ENCODE peak calls at places on chromosome 16, in six cellular contexts. One of them, this sample, is unnamed.
A peak's percentile ranks its signal among the peaks of the same experiment; 100 is the strongest.

GRCh38 chr16:3190949-3191353 is 2.9 kb downstream of the OR1F1 start:
- DNase-seq in activated naive CD4-positive, alpha-beta T cell: no peak
- DNase-seq in activated CD4-positive, alpha-beta T cell treated with anti-CD3 and anti-CD28 coated beads for 1 hour: no peak
- DNase-seq in aorta: no peak
- DNase-seq in NCI-H1436: no peak
- DNase-seq in spleen: no peak
- DNase-seq in this sample: no peak

GRCh38 chr16:31458073-31458834 is 1.0 kb upstream of the ARMC5 start:
- DNase-seq in activated naive CD4-positive, alpha-beta T cell: peak; percentile 30
- DNase-seq in activated CD4-positive, alpha-beta T cell treated with anti-CD3 and anti-CD28 coated beads for 1 hour: peak; percentile 39
- DNase-seq in spleen: peak; percentile 94
- DNase-seq in aorta: peak; percentile 79
- DNase-seq in NCI-H1436: no peak
- DNase-seq in this sample: peak; percentile 60

GRCh38 chr16:73337371-73337770 is 289.4 kb upstream of the ZFHX3 start:
- DNase-seq in activated naive CD4-positive, alpha-beta T cell: no peak
- DNase-seq in spleen: no peak
- DNase-seq in NCI-H1436: no peak
- DNase-seq in aorta: no peak
- DNase-seq in activated CD4-positive, alpha-beta T cell treated with anti-CD3 and anti-CD28 coated beads for 1 hour: no peak
- DNase-seq in this sample: no peak

GRCh38 chr16:67299269-67299668 is 19.9 kb downstream of the PLEKHG4 start:
- DNase-seq in activated naive CD4-positive, alpha-beta T cell: no peak
- DNase-seq in NCI-H1436: no peak
- DNase-seq in aorta: no peak
- DNase-seq in spleen: peak; percentile 42
- DNase-seq in activated CD4-positive, alpha-beta T cell treated with anti-CD3 and anti-CD28 coated beads for 1 hour: no peak
- DNase-seq in this sample: no peak

GRCh38 chr16:734208-734980 is 6.4 kb downstream of the CIAO3 start:
- DNase-seq in NCI-H1436: no peak
- DNase-seq in spleen: no peak
- DNase-seq in activated naive CD4-positive, alpha-beta T cell: no peak
- DNase-seq in activated CD4-positive, alpha-beta T cell treated with anti-CD3 and anti-CD28 coated beads for 1 hour: no peak
- DNase-seq in aorta: no peak
- DNase-seq in this sample: no peak

GRCh38 chr16:24753437-24753836 is 24.0 kb downstream of the TNRC6A start:
- DNase-seq in activated CD4-positive, alpha-beta T cell treated with anti-CD3 and anti-CD28 coated beads for 1 hour: no peak
- DNase-seq in NCI-H1436: peak; percentile 20
- DNase-seq in activated naive CD4-positive, alpha-beta T cell: no peak
- DNase-seq in spleen: no peak
- DNase-seq in aorta: no peak
- DNase-seq in this sample: no peak

GRCh38 chr16:56600398-56600999 is 7.9 kb upstream of the MT2A start:
- DNase-seq in NCI-H1436: peak; percentile 25
- DNase-seq in activated CD4-positive, alpha-beta T cell treated with anti-CD3 and anti-CD28 coated beads for 1 hour: no peak
- DNase-seq in activated naive CD4-positive, alpha-beta T cell: no peak
- DNase-seq in aorta: no peak
- DNase-seq in spleen: no peak
- DNase-seq in this sample: no peak

GRCh38 chr16:52453661-52454060 is 93.3 kb downstream of the TOX3 start:
- DNase-seq in spleen: no peak
- DNase-seq in activated naive CD4-positive, alpha-beta T cell: no peak
- DNase-seq in aorta: no peak
- DNase-seq in activated CD4-positive, alpha-beta T cell treated with anti-CD3 and anti-CD28 coated beads for 1 hour: no peak
- DNase-seq in NCI-H1436: no peak
- DNase-seq in this sample: no peak

GRCh38 chr16:5036228-5037156 is 2.8 kb upstream of the NAGPA start:
- DNase-seq in activated naive CD4-positive, alpha-beta T cell: no peak
- DNase-seq in NCI-H1436: no peak
- DNase-seq in activated CD4-positive, alpha-beta T cell treated with anti-CD3 and anti-CD28 coated beads for 1 hour: no peak
- DNase-seq in spleen: peak; percentile 35
- DNase-seq in aorta: peak; percentile 21
- DNase-seq in this sample: no peak

GRCh38 chr16:10641953-10642949 is 52.5 kb downstream of the TEKT5 start:
- DNase-seq in activated CD4-positive, alpha-beta T cell treated with anti-CD3 and anti-CD28 coated beads for 1 hour: no peak
- DNase-seq in aorta: no peak
- DNase-seq in spleen: no peak
- DNase-seq in activated naive CD4-positive, alpha-beta T cell: no peak
- DNase-seq in NCI-H1436: no peak
- DNase-seq in this sample: no peak

GRCh38 chr16:56891685-56892084 is 26.7 kb downstream of the SLC12A3 start:
- DNase-seq in activated CD4-positive, alpha-beta T cell treated with anti-CD3 and anti-CD28 coated beads for 1 hour: no peak
- DNase-seq in aorta: no peak
- DNase-seq in NCI-H1436: no peak
- DNase-seq in activated naive CD4-positive, alpha-beta T cell: no peak
- DNase-seq in spleen: no peak
- DNase-seq in this sample: no peak

GRCh38 chr16:66528294-66528693 is 21.6 kb downstream of the TK2 start:
- DNase-seq in activated naive CD4-positive, alpha-beta T cell: no peak
- DNase-seq in aorta: no peak
- DNase-seq in spleen: no peak
- DNase-seq in NCI-H1436: no peak
- DNase-seq in activated CD4-positive, alpha-beta T cell treated with anti-CD3 and anti-CD28 coated beads for 1 hour: no peak
- DNase-seq in this sample: no peak

GRCh38 chr16:23027386-23027785 is 121.9 kb downstream of the USP31 start:
- DNase-seq in activated naive CD4-positive, alpha-beta T cell: no peak
- DNase-seq in activated CD4-positive, alpha-beta T cell treated with anti-CD3 and anti-CD28 coated beads for 1 hour: no peak
- DNase-seq in NCI-H1436: no peak
- DNase-seq in aorta: no peak
- DNase-seq in spleen: no peak
- DNase-seq in this sample: no peak

GRCh38 chr16:30409125-30410060 is 2.0 kb downstream of the ZNF771 start:
- DNase-seq in NCI-H1436: peak; percentile 80
- DNase-seq in aorta: peak; percentile 93
- DNase-seq in activated naive CD4-positive, alpha-beta T cell: peak; percentile 93
- DNase-seq in spleen: peak; percentile 97
- DNase-seq in activated CD4-positive, alpha-beta T cell treated with anti-CD3 and anti-CD28 coated beads for 1 hour: peak; percentile 87
- DNase-seq in this sample: peak; percentile 98

GRCh38 chr16:71775949-71776348 is 32.7 kb downstream of the AP1G1 start:
- DNase-seq in spleen: no peak
- DNase-seq in activated CD4-positive, alpha-beta T cell treated with anti-CD3 and anti-CD28 coated beads for 1 hour: no peak
- DNase-seq in aorta: no peak
- DNase-seq in NCI-H1436: no peak
- DNase-seq in activated naive CD4-positive, alpha-beta T cell: no peak
- DNase-seq in this sample: no peak

GRCh38 chr16:58661199-58661830 is 23.3 kb downstream of the SLC38A7 start:
- DNase-seq in aorta: peak; percentile 66
- DNase-seq in spleen: no peak
- DNase-seq in NCI-H1436: peak; percentile 23
- DNase-seq in activated naive CD4-positive, alpha-beta T cell: no peak
- DNase-seq in activated CD4-positive, alpha-beta T cell treated with anti-CD3 and anti-CD28 coated beads for 1 hour: no peak
- DNase-seq in this sample: no peak

GRCh38 chr16:54197758-54198157 is 88.8 kb downstream of the IRX3 start:
- DNase-seq in aorta: no peak
- DNase-seq in activated naive CD4-positive, alpha-beta T cell: no peak
- DNase-seq in spleen: no peak
- DNase-seq in activated CD4-positive, alpha-beta T cell treated with anti-CD3 and anti-CD28 coated beads for 1 hour: no peak
- DNase-seq in NCI-H1436: no peak
- DNase-seq in this sample: no peak

GRCh38 chr16:15642557-15643452 is at the start of gene MARF1:
- DNase-seq in aorta: peak; percentile 100
- DNase-seq in activated naive CD4-positive, alpha-beta T cell: peak; percentile 100
- DNase-seq in spleen: peak; percentile 99
- DNase-seq in activated CD4-positive, alpha-beta T cell treated with anti-CD3 and anti-CD28 coated beads for 1 hour: peak; percentile 98
- DNase-seq in NCI-H1436: peak; percentile 94
- DNase-seq in this sample: peak; percentile 100

GRCh38 chr16:57825298-57826039 is 23.2 kb upstream of the KIFC3 start:
- DNase-seq in activated CD4-positive, alpha-beta T cell treated with anti-CD3 and anti-CD28 coated beads for 1 hour: no peak
- DNase-seq in NCI-H1436: no peak
- DNase-seq in aorta: no peak
- DNase-seq in spleen: no peak
- DNase-seq in activated naive CD4-positive, alpha-beta T cell: no peak
- DNase-seq in this sample: no peak

GRCh38 chr16:48432136-48432535 is 46.9 kb upstream of the SIAH1 start:
- DNase-seq in activated naive CD4-positive, alpha-beta T cell: no peak
- DNase-seq in aorta: no peak
- DNase-seq in NCI-H1436: no peak
- DNase-seq in spleen: peak; percentile 35
- DNase-seq in activated CD4-positive, alpha-beta T cell treated with anti-CD3 and anti-CD28 coated beads for 1 hour: no peak
- DNase-seq in this sample: no peak

GRCh38 chr16:86371083-86371803 is 139.1 kb upstream of the FOXF1 start:
- DNase-seq in activated naive CD4-positive, alpha-beta T cell: no peak
- DNase-seq in activated CD4-positive, alpha-beta T cell treated with anti-CD3 and anti-CD28 coated beads for 1 hour: no peak
- DNase-seq in spleen: no peak
- DNase-seq in aorta: peak; percentile 25
- DNase-seq in NCI-H1436: no peak
- DNase-seq in this sample: no peak

GRCh38 chr16:13316008-13316407 is 414.6 kb downstream of the SHISA9 start:
- DNase-seq in NCI-H1436: no peak
- DNase-seq in spleen: no peak
- DNase-seq in activated naive CD4-positive, alpha-beta T cell: no peak
- DNase-seq in aorta: no peak
- DNase-seq in activated CD4-positive, alpha-beta T cell treated with anti-CD3 and anti-CD28 coated beads for 1 hour: no peak
- DNase-seq in this sample: no peak

GRCh38 chr16:695355-696089 is 5.3 kb upstream of the WDR24 start:
- DNase-seq in NCI-H1436: peak; percentile 17
- DNase-seq in spleen: peak; percentile 88
- DNase-seq in activated CD4-positive, alpha-beta T cell treated with anti-CD3 and anti-CD28 coated beads for 1 hour: peak; percentile 61
- DNase-seq in aorta: no peak
- DNase-seq in activated naive CD4-positive, alpha-beta T cell: peak; percentile 81
- DNase-seq in this sample: peak; percentile 61

GRCh38 chr16:1320658-1321240 is 11.3 kb downstream of the UBE2I start:
- DNase-seq in spleen: no peak
- DNase-seq in NCI-H1436: no peak
- DNase-seq in activated CD4-positive, alpha-beta T cell treated with anti-CD3 and anti-CD28 coated beads for 1 hour: no peak
- DNase-seq in aorta: no peak
- DNase-seq in activated naive CD4-positive, alpha-beta T cell: no peak
- DNase-seq in this sample: no peak

This sample was measured in T-helper 9 cell.